ENCODE peak calls at places on chromosomes 12 and 14, in seven cellular contexts. Y is AG04450, L is colonic mucosa, X is fibroblast of villous mesenchyme, S is WERI-Rb-1, A is IMR-90, V is upper lobe of right lung. G is an unnamed sample.

GRCh38 chr12:76255692-76256091 is 92.5 kb downstream of the BBS10 start:
- DNase-seq in V (no peak), A (no peak), X (peak), Y (no peak), S (no peak), L (no peak), G (no peak)

GRCh38 chr14:64953661-64954060 is 11.1 kb upstream of the GPX2 start:
- DNase-seq in L (no peak), Y (no peak), X (no peak), A (no peak), S (no peak), V (no peak), G (no peak)

GRCh38 chr12:1013618-1014489 is 22.8 kb downstream of the ERC1 start:
- DNase-seq in X (peak), A (peak), S (peak), L (no peak), Y (peak), V (no peak), G (no peak)

GRCh38 chr12:131126662-131127173 is 173.0 kb downstream of the ADGRD1 start:
- DNase-seq in Y (no peak), V (no peak), A (no peak), X (no peak), S (no peak), L (no peak), G (no peak)

GRCh38 chr12:113903381-113903863 is 62.7 kb downstream of the RBM19 start:
- DNase-seq in A (peak), X (peak), L (no peak), Y (peak), V (no peak), S (no peak), G (no peak)

GRCh38 chr12:72723732-72724131 is 451.6 kb downstream of the TRHDE start:
- DNase-seq in V (no peak), X (no peak), L (no peak), S (no peak), Y (no peak), A (no peak), G (no peak)

GRCh38 chr12:6700646-6701051 is at the start of gene PIANP:
- DNase-seq in S (peak), X (peak), L (no peak), A (peak), Y (no peak), V (peak), G (no peak)

GRCh38 chr12:125192690-125193221 is 127.5 kb downstream of the AACS start:
- DNase-seq in S (no peak), X (no peak), V (no peak), Y (no peak), L (no peak), A (no peak), G (no peak)

GRCh38 chr12:52614381-52615207 is 3.8 kb downstream of the KRT73 start:
- DNase-seq in L (peak), Y (no peak), X (no peak), V (peak), A (no peak), S (no peak), G (no peak)

GRCh38 chr12:100200450-100201181 is at the start of gene ACTR6:
- DNase-seq in Y (peak), L (peak), A (peak), V (peak), S (peak), X (peak), G (peak)

GRCh38 chr14:57533214-57533613 is 39.6 kb upstream of the CCDC198 start:
- DNase-seq in L (no peak), S (no peak), A (no peak), Y (no peak), V (no peak), X (peak), G (no peak)

GRCh38 chr12:24561411-24561871 is 387.5 kb downstream of the BCAT1 start:
- DNase-seq in X (peak), V (no peak), S (no peak), Y (no peak), A (peak), L (no peak), G (no peak)

GRCh38 chr14:45658226-45658916 is 405.4 kb upstream of the MIS18BP1 start:
- DNase-seq in V (no peak), Y (no peak), X (no peak), S (no peak), A (no peak), L (no peak), G (no peak)

DNA sequence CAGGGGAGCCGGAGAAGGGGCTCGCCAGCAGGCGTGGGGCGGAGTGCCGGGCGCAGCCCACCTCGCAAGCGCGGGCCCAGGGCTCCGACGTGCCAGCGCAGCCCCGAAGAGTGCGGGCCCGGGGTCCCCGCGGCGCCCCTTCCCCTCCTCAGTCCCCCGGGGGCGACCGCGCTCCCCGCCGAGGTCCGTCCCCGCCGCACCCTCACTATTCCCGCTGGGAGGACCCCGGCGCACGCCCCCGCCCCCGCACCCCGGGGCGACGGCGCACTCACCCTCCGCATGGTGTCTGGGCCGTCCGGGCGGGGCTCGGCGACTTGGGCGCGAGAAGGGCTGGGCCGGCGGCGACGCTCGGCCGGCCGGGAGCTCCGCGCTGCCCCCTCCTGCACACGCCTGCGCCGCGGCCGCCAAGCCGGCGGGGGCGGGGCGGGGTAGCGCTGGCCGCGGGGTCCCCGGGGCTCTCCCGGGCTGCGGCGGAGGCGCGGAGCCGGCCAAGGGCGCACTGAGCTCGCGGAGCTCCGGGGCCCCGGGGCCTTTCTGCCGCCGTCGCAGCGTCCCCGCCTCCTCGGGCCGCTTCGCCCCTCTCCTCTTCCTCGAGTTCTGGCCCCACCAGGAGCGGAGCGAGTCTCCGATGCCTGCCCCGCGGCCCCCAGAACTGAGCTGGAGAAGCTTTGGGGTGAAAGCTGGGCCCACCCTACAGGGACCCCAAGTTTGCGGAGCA is 130.0 kb downstream of the NDUFA12 start:
- DNase-seq in S (peak), A (no peak), L (peak), X (peak), V (peak), Y (no peak), G (no peak)
- TF ChIP-seq CTCF in S (no peak), A (no peak), L (no peak), X (no peak), V (no peak), Y (no peak), G (no peak)

DNA sequence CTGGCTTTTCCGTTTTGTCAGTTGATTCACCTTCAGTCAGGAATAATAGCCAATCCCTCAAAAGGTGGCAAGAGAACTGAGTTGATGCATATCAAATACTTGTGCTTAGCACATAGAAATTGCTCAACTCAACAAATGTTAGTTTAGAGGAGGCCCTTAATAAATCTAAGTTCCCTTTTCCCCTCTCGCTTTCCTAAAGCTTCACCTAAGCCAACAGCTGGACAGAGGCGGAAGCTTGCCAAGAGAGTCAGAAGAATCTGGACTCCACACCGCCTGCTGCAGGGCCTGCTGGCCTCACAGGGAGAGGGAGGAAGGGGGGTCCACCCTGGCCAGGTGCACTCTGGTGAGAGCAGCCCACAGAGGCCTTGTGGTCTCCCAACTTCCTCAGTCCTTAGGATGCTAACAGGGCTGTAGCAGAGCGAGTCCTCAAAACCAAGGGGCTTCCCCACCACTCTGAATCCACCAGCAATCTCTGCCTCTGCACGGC is 213.1 kb downstream of the CHST11 start:
- DNase-seq in A (peak), Y (no peak), V (peak), L (peak), X (peak), S (no peak), G (no peak)
- H3K4me3 ChIP-seq in A (no peak), Y (no peak), V (no peak), L (no peak), X (no peak), S (no peak), G (no peak)

GRCh38 chr12:65100140-65100539 is 21.0 kb downstream of the WIF1 start:
- DNase-seq in V (no peak), L (no peak), A (no peak), X (no peak), Y (no peak), S (no peak), G (no peak)
- TF ChIP-seq CTCF in V (peak), L (no peak), A (peak), X (peak), Y (peak), S (peak), G (no peak)

GRCh38 chr14:73025544-73025943 is 1.4 kb downstream of the ZFYVE1 start:
- DNase-seq in A (peak), Y (no peak), V (no peak), X (peak), L (no peak), S (no peak), G (no peak)
- H3K4me3 ChIP-seq in A (peak), Y (peak), V (peak), X (peak), L (peak), S (no peak), G (peak)

GRCh38 chr12:26118356-26118755 is 6.5 kb downstream of the BHLHE41 start:
- DNase-seq in X (no peak), A (no peak), L (no peak), Y (no peak), V (no peak), S (no peak), G (no peak)

GRCh38 chr12:26120561-26121274 is 4.1 kb downstream of the BHLHE41 start:
- DNase-seq in X (no peak), L (no peak), S (no peak), A (no peak), V (no peak), Y (no peak), G (no peak)

GRCh38 chr12:26117321-26117720 is 7.5 kb downstream of the BHLHE41 start:
- DNase-seq in V (no peak), L (no peak), A (no peak), S (no peak), Y (no peak), X (no peak), G (no peak)

GRCh38 chr12:26121323-26121740 is 3.5 kb downstream of the BHLHE41 start:
- DNase-seq in V (no peak), A (no peak), L (no peak), Y (no peak), X (no peak), S (no peak), G (no peak)

GRCh38 chr12:26119391-26119981 is 5.4 kb downstream of the BHLHE41 start:
- DNase-seq in Y (no peak), X (peak), A (peak), V (no peak), L (peak), S (peak), G (no peak)
- TF ChIP-seq CTCF in Y (peak), X (peak), A (peak), V (peak), L (peak), S (peak), G (peak)

DNA sequence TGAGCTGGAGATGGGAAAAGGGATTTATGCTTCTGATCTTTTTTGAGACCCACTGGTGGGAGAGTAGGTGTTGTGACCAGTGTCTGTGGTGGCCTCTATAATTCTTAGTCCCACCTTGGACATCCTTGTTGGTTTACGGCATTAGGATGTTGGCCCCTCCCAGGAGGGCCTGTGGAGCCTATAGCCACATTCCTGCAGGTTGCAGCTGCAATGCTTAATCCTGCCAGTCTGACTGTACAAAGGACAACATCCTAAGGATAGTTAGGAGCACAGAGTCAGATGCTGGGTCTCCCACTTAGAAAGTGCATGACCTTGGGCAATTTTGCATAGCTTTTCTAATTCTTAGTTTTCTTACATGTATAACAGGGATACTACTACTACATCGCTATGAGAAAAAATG is 150.9 kb upstream of the SLC38A2 start:
- DNase-seq in A (peak), X (no peak), S (no peak), L (no peak), V (no peak), Y (no peak), G (no peak)
- H3K4me3 ChIP-seq in A (peak), X (peak), S (no peak), L (no peak), V (no peak), Y (peak), G (no peak)

GRCh38 chr14:104870368-104871144 is 5.5 kb downstream of the CEP170B start:
- DNase-seq in X (no peak), V (peak), L (no peak), S (peak), Y (no peak), A (no peak), G (no peak)
- TF ChIP-seq CTCF in X (peak), V (peak), L (no peak), S (peak), Y (peak), A (peak), G (no peak)

DNA sequence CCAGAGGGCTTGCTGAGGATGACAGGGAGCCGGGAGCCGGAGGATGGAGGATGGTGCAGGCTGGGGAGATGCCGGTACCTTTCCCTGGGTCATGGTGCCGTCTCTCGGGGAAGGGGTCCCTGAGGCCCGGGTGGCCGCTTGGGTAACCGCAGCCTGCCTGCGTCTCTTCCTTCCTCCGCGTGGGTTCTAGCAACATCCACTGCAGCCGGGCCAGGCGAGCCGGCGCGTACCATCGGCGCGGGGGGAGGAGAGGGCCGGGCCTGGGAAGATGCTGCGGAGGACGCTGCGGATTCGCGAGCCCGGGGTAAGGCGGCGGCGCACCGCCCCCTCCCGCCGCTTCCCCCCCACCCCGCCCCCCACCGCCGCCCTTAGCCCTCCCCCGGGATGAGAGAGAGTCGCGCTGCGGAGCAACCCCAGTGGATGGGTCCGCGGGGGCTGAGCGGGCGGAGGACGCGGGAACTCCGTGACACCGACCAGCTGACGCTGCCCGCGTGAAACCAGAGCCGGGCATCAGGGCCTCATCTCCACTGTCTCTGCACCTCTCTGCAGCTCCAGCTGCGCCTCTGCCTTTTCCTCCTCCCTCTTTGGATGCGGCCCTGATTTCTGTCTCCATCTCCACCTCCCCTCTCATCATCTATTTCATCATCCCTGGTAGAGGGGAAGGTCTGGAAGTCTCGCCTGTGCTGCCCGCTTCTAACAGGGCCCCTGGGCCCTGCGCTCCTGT is at the start of gene FAIM2:
- DNase-seq in Y (peak), X (peak), L (no peak), S (no peak), V (peak), A (peak), G (no peak)
- H3K4me3 ChIP-seq in Y (peak), X (peak), L (peak), S (peak), V (peak), A (peak), G (peak)

GRCh38 chr14:67137744-67138371 is 51.4 kb upstream of the GARIN2 start:
- DNase-seq in X (peak), Y (no peak), V (no peak), S (no peak), A (peak), L (no peak), G (no peak)
- TF ChIP-seq CTCF in X (peak), Y (peak), V (peak), S (no peak), A (peak), L (peak), G (no peak)

DNA sequence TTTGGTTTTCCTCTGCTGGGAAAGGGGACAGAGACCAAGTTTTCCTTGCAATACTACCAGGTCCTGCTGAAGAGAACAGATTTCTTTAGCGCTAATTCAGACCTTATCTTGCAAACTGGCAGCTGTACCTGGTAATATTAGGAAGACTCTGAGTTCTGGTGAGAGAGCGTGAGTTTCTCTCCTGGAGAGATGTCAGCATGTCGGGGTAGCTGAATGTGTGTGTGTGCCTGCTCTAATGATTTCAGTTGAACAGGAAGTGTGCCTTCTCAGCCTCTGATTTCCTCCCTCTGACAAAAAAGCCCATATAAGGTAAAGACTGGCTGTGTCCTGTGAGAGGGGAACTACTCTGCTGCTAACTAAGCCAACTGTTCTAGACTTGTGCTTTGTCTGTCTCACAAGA is 10.3 kb upstream of the ERP27 start:
- DNase-seq in V (no peak), S (no peak), Y (peak), A (peak), L (peak), X (peak), G (no peak)
- H3K4me3 ChIP-seq in V (no peak), S (no peak), Y (peak), A (no peak), L (no peak), X (no peak), G (peak)

G was measured in coronary artery.